ENCODE peak calls at places on chromosomes 3 and 15, in four cellular contexts. One of them, this sample, is unnamed.

GRCh38 chr3:55485208-55485791 is 1.8 kb downstream of the WNT5A start:
- DNase-seq in tibial nerve: no peak
- DNase-seq in H9: peak
- DNase-seq in A549: peak
- DNase-seq in this sample: no peak

GRCh38 chr3:114409291-114409690 is 115.5 kb downstream of the TIGIT start:
- DNase-seq in tibial nerve: no peak
- DNase-seq in H9: no peak
- DNase-seq in A549: no peak
- DNase-seq in this sample: no peak

GRCh38 chr3:73718326-73719110 is 93.8 kb upstream of the PDZRN3 start:
- DNase-seq in H9: no peak
- DNase-seq in tibial nerve: no peak
- DNase-seq in A549: no peak
- DNase-seq in this sample: peak

GRCh38 chr3:194134757-194135515 is 1.0 kb upstream of the HES1 start:
- DNase-seq in tibial nerve: peak
- DNase-seq in A549: peak
- DNase-seq in H9: peak
- DNase-seq in this sample: peak

GRCh38 chr15:55003900-55004879 is 192.6 kb downstream of the RSL24D1 start:
- DNase-seq in A549: peak
- DNase-seq in H9: no peak
- DNase-seq in tibial nerve: no peak
- DNase-seq in this sample: no peak

GRCh38 chr3:24387493-24387892 is 107.2 kb downstream of the THRB start:
- DNase-seq in A549: no peak
- DNase-seq in H9: no peak
- DNase-seq in tibial nerve: no peak
- DNase-seq in this sample: peak

GRCh38 chr3:110101361-110101760 is 764.0 kb upstream of the DPPA4 start:
- DNase-seq in H9: no peak
- DNase-seq in tibial nerve: no peak
- DNase-seq in A549: no peak
- DNase-seq in this sample: no peak

GRCh38 chr15:78065284-78065872 is 12.1 kb downstream of the TBC1D2B start:
- DNase-seq in H9: no peak
- DNase-seq in tibial nerve: peak
- DNase-seq in A549: no peak
- DNase-seq in this sample: peak

GRCh38 chr3:152609891-152610290 is 225.0 kb upstream of the P2RY1 start:
- DNase-seq in A549: no peak
- DNase-seq in tibial nerve: no peak
- DNase-seq in H9: peak
- DNase-seq in this sample: no peak

GRCh38 chr3:102205647-102206046 is 229.2 kb upstream of the ZPLD1 start:
- DNase-seq in H9: no peak
- DNase-seq in A549: no peak
- DNase-seq in tibial nerve: no peak
- DNase-seq in this sample: no peak

GRCh38 chr3:102200126-102200525 is 234.7 kb upstream of the ZPLD1 start:
- DNase-seq in A549: peak
- DNase-seq in H9: no peak
- DNase-seq in tibial nerve: no peak
- DNase-seq in this sample: peak

GRCh38 chr3:102195198-102195948 is 239.4 kb upstream of the ZPLD1 start:
- DNase-seq in A549: peak
- DNase-seq in H9: no peak
- DNase-seq in tibial nerve: no peak
- DNase-seq in this sample: peak

GRCh38 chr3:102194760-102195159 is 240.1 kb upstream of the ZPLD1 start:
- DNase-seq in H9: no peak
- DNase-seq in tibial nerve: no peak
- DNase-seq in A549: no peak
- DNase-seq in this sample: no peak

GRCh38 chr3:102200560-102200959 is 234.3 kb upstream of the ZPLD1 start:
- DNase-seq in A549: no peak
- DNase-seq in tibial nerve: no peak
- DNase-seq in H9: no peak
- DNase-seq in this sample: no peak
- H3K27ac ChIP-seq in A549: peak
- H3K27ac ChIP-seq in tibial nerve: no peak
- H3K27ac ChIP-seq in H9: no peak
- H3K27ac ChIP-seq in this sample: peak

DNA sequence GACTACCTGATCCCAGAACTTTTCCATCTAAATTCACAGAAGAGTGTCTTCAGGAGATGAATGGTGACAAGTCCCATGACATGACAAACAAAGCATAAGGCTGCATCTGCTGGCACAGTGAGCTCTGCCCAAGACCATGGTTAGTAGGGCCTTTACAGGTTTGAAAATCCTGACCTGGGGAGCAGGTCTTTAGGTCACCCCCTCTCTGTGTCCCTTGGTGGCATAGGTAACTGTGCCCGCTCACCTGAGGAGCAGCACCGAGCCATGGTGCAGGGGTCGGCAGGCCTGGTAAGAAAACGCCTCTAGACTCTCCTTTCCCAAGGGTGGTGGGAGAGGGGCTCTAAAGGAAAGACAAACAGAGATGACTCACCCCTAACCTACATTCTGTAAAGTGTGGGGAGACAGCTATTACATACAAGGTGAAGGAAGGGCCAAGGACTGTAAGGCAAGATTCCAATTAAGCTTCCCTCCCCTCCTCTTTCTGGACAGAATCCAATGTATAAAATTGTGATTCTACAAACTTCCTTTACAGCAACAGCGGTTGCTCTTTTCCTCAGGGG is 74.0 kb downstream of the SATB1 start:
- DNase-seq in H9: peak
- DNase-seq in tibial nerve: no peak
- DNase-seq in A549: no peak
- DNase-seq in this sample: no peak
- H3K27ac ChIP-seq in H9: no peak
- H3K27ac ChIP-seq in tibial nerve: no peak
- H3K27ac ChIP-seq in A549: no peak
- H3K27ac ChIP-seq in this sample: no peak

GRCh38 chr15:29127506-29128430 is 141.9 kb downstream of the NSMCE3 start:
- DNase-seq in tibial nerve: no peak
- DNase-seq in H9: no peak
- DNase-seq in A549: no peak
- DNase-seq in this sample: no peak

GRCh38 chr15:29125382-29126207 is 144.0 kb downstream of the NSMCE3 start:
- DNase-seq in tibial nerve: no peak
- DNase-seq in A549: no peak
- DNase-seq in H9: no peak
- DNase-seq in this sample: no peak

GRCh38 chr15:29126208-29126536 is 143.4 kb downstream of the NSMCE3 start:
- DNase-seq in H9: no peak
- DNase-seq in A549: no peak
- DNase-seq in tibial nerve: no peak
- DNase-seq in this sample: no peak

GRCh38 chr15:29128671-29129070 is 141.0 kb downstream of the NSMCE3 start:
- DNase-seq in tibial nerve: no peak
- DNase-seq in A549: no peak
- DNase-seq in H9: no peak
- DNase-seq in this sample: no peak

DNA sequence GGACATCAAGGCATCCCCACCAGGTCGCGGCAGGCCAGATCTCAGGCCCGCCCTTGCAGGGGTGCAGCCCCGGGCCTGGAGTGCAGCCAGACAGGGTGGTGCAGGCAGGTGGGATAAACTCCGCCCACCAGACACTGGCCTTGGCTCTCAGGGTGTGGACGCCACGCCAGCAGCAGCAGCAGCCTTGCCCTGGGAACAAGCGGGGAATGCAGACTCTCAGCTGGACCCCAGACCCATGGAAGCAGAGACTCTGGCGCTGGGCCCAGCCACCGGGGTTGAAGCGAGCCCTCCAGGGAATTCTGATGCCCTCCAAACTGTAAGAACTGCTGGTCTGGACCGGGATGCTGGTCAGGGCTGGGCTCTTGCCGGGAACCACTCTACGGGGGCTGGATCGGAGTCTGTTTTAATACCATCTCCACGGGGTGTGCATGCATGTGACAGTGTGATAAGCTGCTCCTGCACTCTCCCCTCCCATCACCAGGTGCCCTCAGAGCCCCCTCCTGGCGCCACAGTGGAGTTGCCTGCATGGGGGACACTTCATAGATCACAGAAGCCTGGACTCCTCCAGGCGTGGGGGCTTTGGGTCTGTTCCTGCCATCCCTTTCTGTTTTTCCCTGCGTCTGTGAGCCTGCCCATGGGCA is 142.7 kb downstream of the NSMCE3 start:
- DNase-seq in H9: no peak
- DNase-seq in tibial nerve: no peak
- DNase-seq in A549: peak
- DNase-seq in this sample: no peak
- H3K27ac ChIP-seq in H9: no peak
- H3K27ac ChIP-seq in tibial nerve: no peak
- H3K27ac ChIP-seq in A549: no peak
- H3K27ac ChIP-seq in this sample: no peak

GRCh38 chr3:69724722-69725435 is 14.4 kb upstream of the MITF start:
- DNase-seq in tibial nerve: no peak
- DNase-seq in A549: peak
- DNase-seq in H9: no peak
- DNase-seq in this sample: no peak
- H3K27ac ChIP-seq in tibial nerve: no peak
- H3K27ac ChIP-seq in A549: peak
- H3K27ac ChIP-seq in H9: no peak
- H3K27ac ChIP-seq in this sample: no peak

GRCh38 chr3:136559896-136560295 is 192.3 kb downstream of the STAG1 start:
- DNase-seq in A549: no peak
- DNase-seq in tibial nerve: no peak
- DNase-seq in H9: no peak
- DNase-seq in this sample: no peak
- H3K27ac ChIP-seq in A549: no peak
- H3K27ac ChIP-seq in tibial nerve: no peak
- H3K27ac ChIP-seq in H9: no peak
- H3K27ac ChIP-seq in this sample: no peak

GRCh38 chr3:27166888-27167287 is 202.3 kb downstream of the NEK10 start:
- DNase-seq in tibial nerve: no peak
- DNase-seq in A549: peak
- DNase-seq in H9: no peak
- DNase-seq in this sample: peak
- H3K27ac ChIP-seq in tibial nerve: peak
- H3K27ac ChIP-seq in A549: no peak
- H3K27ac ChIP-seq in H9: no peak
- H3K27ac ChIP-seq in this sample: no peak

This sample was measured in epithelial cell of prostate.